ENCODE peak calls at places on chromosomes 16 and 17, in five cellular contexts. O, B, W, L and Y are unnamed samples.

GRCh38 chr16:19223235-19223847 is 55.3 kb downstream of the SYT17 start:
- DNase-seq in O (peak), B (no peak), W (peak), L (no peak), Y (peak)

GRCh38 chr17:22507823-22508222 is 815.5 kb downstream of the KCNJ18 start:
- DNase-seq in O (no peak), B (no peak), W (peak), L (no peak), Y (no peak)

GRCh38 chr17:51351090-51351489 is 90.7 kb downstream of the UTP18 start:
- DNase-seq in O (no peak), B (no peak), W (no peak), L (no peak), Y (no peak)

GRCh38 chr17:35577826-35578194 is 561 bp downstream of the PEX12 start:
- DNase-seq in O (peak), B (peak), W (peak), L (no peak), Y (no peak)

GRCh38 chr16:23679274-23679985 is 741 bp downstream of the PLK1 start:
- DNase-seq in O (no peak), B (no peak), W (peak), L (no peak), Y (peak)

GRCh38 chr16:21162661-21163151 is 4.2 kb downstream of the LDAF1 start:
- DNase-seq in O (peak), B (no peak), W (no peak), L (no peak), Y (no peak)

GRCh38 chr17:28712037-28712704 is 483 bp upstream of the PROCA1 start:
- DNase-seq in O (no peak), B (no peak), W (peak), L (no peak), Y (no peak)

GRCh38 chr17:82239401-82239925 is 10.6 kb downstream of the SLC16A3 start:
- DNase-seq in O (peak), B (no peak), W (no peak), L (no peak), Y (no peak)

GRCh38 chr16:2019919-2020831 is 590 bp downstream of the NPW start:
- DNase-seq in O (no peak), B (no peak), W (no peak), L (no peak), Y (no peak)

GRCh38 chr17:2222901-2223616 is 80.5 kb downstream of the SMG6 start:
- DNase-seq in O (peak), B (peak), W (no peak), L (no peak), Y (no peak)

GRCh38 chr16:88561485-88562369 is 8.5 kb upstream of the ZC3H18 start:
- DNase-seq in O (peak), B (peak), W (peak), L (no peak), Y (peak)

GRCh38 chr16:78775161-78775561 is 675.7 kb downstream of the WWOX start:
- DNase-seq in O (no peak), B (no peak), W (no peak), L (no peak), Y (no peak)

GRCh38 chr17:17433260-17433659 is 43.5 kb upstream of the MED9 start:
- DNase-seq in O (no peak), B (no peak), W (peak), L (no peak), Y (no peak)

GRCh38 chr16:67431805-67432476 is 1.0 kb downstream of the HSD11B2 start:
- DNase-seq in O (no peak), B (no peak), W (no peak), L (no peak), Y (no peak)

GRCh38 chr17:79372470-79373238 is 238.2 kb downstream of the RBFOX3 start:
- DNase-seq in O (no peak), B (no peak), W (no peak), L (no peak), Y (no peak)

GRCh38 chr17:65417406-65418221 is 143.8 kb downstream of the AXIN2 start:
- DNase-seq in O (no peak), B (no peak), W (no peak), L (no peak), Y (no peak)

GRCh38 chr16:87274808-87275207 is 42.4 kb downstream of the C16orf95 start:
- DNase-seq in O (no peak), B (no peak), W (no peak), L (no peak), Y (no peak)

GRCh38 chr16:51159864-51160263 is 8.8 kb upstream of the SALL1 start:
- DNase-seq in O (no peak), B (no peak), W (no peak), L (no peak), Y (no peak)
- TF ChIP-seq CTCF in O (peak), B (peak), W (no peak), L (peak), Y (no peak)

DNA sequence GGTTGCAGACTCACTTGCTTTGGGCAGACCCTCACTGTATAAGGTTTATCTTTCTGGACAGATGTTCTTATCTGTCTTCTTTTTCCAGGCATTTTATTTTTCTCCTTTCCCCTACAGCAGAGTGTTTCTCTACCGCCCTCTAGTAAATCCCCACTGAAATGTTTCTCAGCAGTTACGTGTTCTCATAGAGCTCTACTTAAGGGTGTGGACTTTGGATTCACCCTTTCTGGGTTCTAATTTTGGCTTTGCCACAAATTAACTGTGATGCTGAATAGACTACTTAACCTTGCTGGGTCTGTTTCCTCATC is 2.0 kb downstream of the ADAT1 start:
- DNase-seq in O (no peak), B (peak), W (peak), L (no peak), Y (no peak)
- TF ChIP-seq CTCF in O (no peak), B (peak), W (peak), L (peak), Y (no peak)

GRCh38 chr16:84339316-84339715 is 29.0 kb upstream of the ATP2C2 start:
- DNase-seq in O (no peak), B (no peak), W (no peak), L (no peak), Y (no peak)

GRCh38 chr16:84341533-84342295 is 26.6 kb upstream of the ATP2C2 start:
- DNase-seq in O (no peak), B (no peak), W (no peak), L (no peak), Y (no peak)

GRCh38 chr16:84339766-84340165 is 28.6 kb upstream of the ATP2C2 start:
- DNase-seq in O (no peak), B (no peak), W (no peak), L (no peak), Y (no peak)

GRCh38 chr16:84344781-84345180 is 23.6 kb upstream of the ATP2C2 start:
- DNase-seq in O (peak), B (no peak), W (no peak), L (no peak), Y (no peak)

GRCh38 chr16:84340305-84341040 is 27.9 kb upstream of the ATP2C2 start:
- DNase-seq in O (no peak), B (no peak), W (peak), L (no peak), Y (peak)
- TF ChIP-seq CTCF in O (no peak), B (no peak), W (no peak), L (peak), Y (no peak)

GRCh38 chr17:77505460-77505769 is 364.6 kb downstream of the SEC14L1 start:
- DNase-seq in O (no peak), B (no peak), W (no peak), L (no peak), Y (no peak)

GRCh38 chr17:77508047-77508715 is 367.4 kb downstream of the SEC14L1 start:
- DNase-seq in O (no peak), B (no peak), W (peak), L (no peak), Y (no peak)

GRCh38 chr17:77506371-77506991 is 365.7 kb downstream of the SEC14L1 start:
- DNase-seq in O (no peak), B (no peak), W (no peak), L (no peak), Y (no peak)

GRCh38 chr17:77509089-77509488 is 368.3 kb downstream of the SEC14L1 start:
- DNase-seq in O (no peak), B (no peak), W (no peak), L (no peak), Y (no peak)

GRCh38 chr17:77507116-77507885 is 366.5 kb downstream of the SEC14L1 start:
- DNase-seq in O (no peak), B (no peak), W (no peak), L (no peak), Y (no peak)
- TF ChIP-seq CTCF in O (no peak), B (no peak), W (no peak), L (no peak), Y (no peak)

GRCh38 chr16:80084614-80085013 is 456.2 kb upstream of the DYNLRB2 start:
- DNase-seq in O (peak), B (peak), W (peak), L (no peak), Y (peak)
- TF ChIP-seq CTCF in O (peak), B (peak), W (peak), L (peak), Y (peak)